ENCODE peak calls at places on chromosomes 4 and X, in five cellular contexts. L is left cardiac atrium, R is RWPE1, P is omental fat pad, Z is neural crest cell. A is an unnamed sample.

GRCh38 chr4:77154074-77154473 is 2.9 kb upstream of the CCNG2 start:
- DNase-seq in R (no peak), Z (no peak), P (no peak), L (no peak), A (peak)

GRCh38 chr4:153530996-153531375 is 64.8 kb downstream of the TMEM131L start:
- DNase-seq in Z (no peak), R (no peak), P (no peak), L (no peak), A (no peak)

GRCh38 chrX:123648028-123648810 is 84.6 kb downstream of the THOC2 start:
- DNase-seq in P (no peak), Z (peak), R (no peak), L (peak), A (no peak)

GRCh38 chr4:41437264-41437566 is 100.7 kb upstream of the LIMCH1 start:
- DNase-seq in P (no peak), R (no peak), L (no peak), Z (no peak), A (no peak)

GRCh38 chrX:100643943-100644587 is at the start of gene SRPX2:
- DNase-seq in R (peak), P (no peak), Z (no peak), L (peak), A (no peak)

GRCh38 chrX:42664706-42665105 is 113.3 kb downstream of the PPP1R2C start:
- DNase-seq in L (no peak), R (no peak), P (no peak), Z (no peak), A (no peak)

GRCh38 chrX:152814048-152814447 is 16.5 kb downstream of the CETN2 start:
- DNase-seq in P (no peak), L (no peak), R (no peak), Z (no peak), A (no peak)

GRCh38 chr4:94621491-94622080 is 136.2 kb upstream of the BMPR1B start:
- DNase-seq in L (no peak), P (no peak), R (peak), Z (peak), A (no peak)

GRCh38 chr4:114659386-114660008 is 60.9 kb downstream of the UGT8 start:
- DNase-seq in Z (peak), P (no peak), L (peak), R (peak), A (no peak)

GRCh38 chr4:168607215-168607614 is 110.4 kb downstream of the PALLD start:
- DNase-seq in Z (no peak), R (no peak), P (no peak), L (no peak), A (no peak)

GRCh38 chrX:724256-724655 is 93.7 kb downstream of the SHOX start:
- DNase-seq in R (no peak), P (no peak), L (no peak), Z (no peak), A (no peak)

GRCh38 chr4:16222957-16223527 is 3.2 kb downstream of the TAPT1 start:
- DNase-seq in Z (no peak), P (no peak), L (no peak), R (no peak), A (no peak)

GRCh38 chr4:145735330-145735638 is 55.3 kb downstream of the C4orf51 start:
- DNase-seq in P (no peak), L (no peak), Z (no peak), R (peak), A (no peak)

GRCh38 chr4:136571315-136571714 is 961.0 kb downstream of the PCDH18 start:
- DNase-seq in Z (no peak), L (no peak), R (no peak), P (no peak), A (no peak)

GRCh38 chr4:127239902-127240575 is 392.7 kb upstream of the INTU start:
- DNase-seq in P (no peak), L (no peak), R (no peak), Z (no peak), A (no peak)

GRCh38 chr4:48129307-48130014 is 4.6 kb downstream of the TXK start:
- DNase-seq in L (peak), R (no peak), Z (no peak), P (no peak), A (no peak)

GRCh38 chrX:68684291-68684918 is 36.9 kb downstream of the STARD8 start:
- DNase-seq in L (peak), R (no peak), P (no peak), Z (peak), A (no peak)

GRCh38 chr4:84965558-84966381 is 720 bp downstream of the WDFY3 start:
- DNase-seq in Z (peak), R (peak), L (peak), P (peak), A (no peak)

GRCh38 chrX:118823263-118824172 is at the start of gene ZCCHC12:
- DNase-seq in Z (peak), R (peak), P (no peak), L (peak), A (peak)

GRCh38 chr4:157898836-157899605 is 273.8 kb downstream of the GASK1B start:
- DNase-seq in R (no peak), P (no peak), L (no peak), Z (no peak), A (no peak)

GRCh38 chr4:68361146-68361589 is 11.3 kb upstream of the YTHDC1 start:
- DNase-seq in L (no peak), R (peak), Z (no peak), P (no peak), A (no peak)

GRCh38 chrX:40646489-40647306 is 663 bp downstream of the CXorf38 start:
- DNase-seq in R (peak), Z (no peak), L (peak), P (no peak), A (no peak)

GRCh38 chr4:141328550-141329173 is 108.0 kb downstream of the ZNF330 start:
- DNase-seq in Z (no peak), P (no peak), L (no peak), R (no peak), A (no peak)

GRCh38 chr4:41369680-41370079 is 113.0 kb downstream of the UCHL1 start:
- DNase-seq in L (peak), P (no peak), Z (no peak), R (no peak), A (no peak)

GRCh38 chr4:57043304-57044251 is 64.9 kb downstream of the POLR2B start:
- DNase-seq in R (no peak), L (no peak), P (no peak), Z (no peak), A (no peak)

GRCh38 chrX:126886997-126887396 is 67.5 kb downstream of the PRR32 start:
- DNase-seq in Z (no peak), R (no peak), L (no peak), P (no peak), A (no peak)

GRCh38 chrX:16797358-16797757 is 11.1 kb downstream of the TXLNG start:
- DNase-seq in R (no peak), L (peak), Z (no peak), P (no peak), A (no peak)

GRCh38 chrX:41956027-41956426 is 32.7 kb upstream of the CASK start:
- DNase-seq in Z (no peak), P (no peak), L (no peak), R (no peak), A (no peak)

GRCh38 chr4:85370400-85371032 is 104.4 kb upstream of the ARHGAP24 start:
- DNase-seq in P (no peak), R (peak), Z (peak), L (peak), A (peak)

GRCh38 chrX:44462851-44463250 is 79.8 kb downstream of the FUNDC1 start:
- DNase-seq in R (no peak), L (no peak), Z (no peak), P (no peak), A (no peak)

GRCh38 chrX:55709735-55710134 is 7.8 kb upstream of the RRAGB start:
- DNase-seq in P (no peak), L (no peak), Z (no peak), R (no peak), A (no peak)

GRCh38 chr4:160375746-160376452 is 1273.0 kb downstream of the RAPGEF2 start:
- DNase-seq in L (no peak), R (no peak), P (no peak), Z (no peak), A (no peak)

GRCh38 chr4:157045507-157046127 is 30.3 kb upstream of the GLRB start:
- DNase-seq in P (no peak), R (peak), Z (no peak), L (no peak), A (no peak)

GRCh38 chr4:3834921-3835521 is 68.8 kb downstream of the ADRA2C start:
- DNase-seq in Z (no peak), P (no peak), L (no peak), R (no peak), A (no peak)

GRCh38 chr4:81040175-81040659 is 9.7 kb downstream of the BMP3 start:
- DNase-seq in Z (no peak), R (peak), L (no peak), P (no peak), A (no peak)

GRCh38 chr4:23976423-23976822 is 86.6 kb upstream of the PPARGC1A start:
- DNase-seq in R (no peak), L (no peak), Z (no peak), P (no peak), A (no peak)

GRCh38 chr4:609400-610050 is 15.8 kb upstream of the PDE6B start:
- DNase-seq in P (no peak), L (no peak), R (no peak), Z (no peak), A (no peak)

GRCh38 chr4:145531193-145531592 is 49.5 kb downstream of the SMAD1 start:
- DNase-seq in Z (no peak), R (no peak), L (no peak), P (no peak), A (no peak)